ENCODE peak calls at places on chromosomes 7 and 10, in ten cellular contexts. L is activated T-helper 9 cell treated with anti-CD3 and anti-CD28 coated beads, Interleukin-2, amount 50 U/mL, for 16 hours; S is T-helper 1 cell; F is activated CD4-positive, alpha-beta T cell treated with anti-CD3 and anti-CD28 coated beads for 4 hours; X is stimulated activated CD8-positive, alpha-beta memory T cell treated with anti-CD3 and anti-CD28 coated beads, Interleukin-12 subunit alpha, Interleukin-12 subunit beta, amount 100 ng/mL, for 1 hour; Q is B cell; P is GM23338; B is astrocyte of the hippocampus; J is colonic mucosa; A is T1000. N is an unnamed sample.
A peak's percentile ranks its signal among the peaks of the same experiment; 100 is the strongest.

GRCh38 chr10:116664631-116665030 is 43.9 kb downstream of the PNLIPRP2 start:
- DNase-seq in L (no peak), S (no peak), F (no peak), X (no peak), Q (no peak), P (no peak), B (no peak), J (no peak), A (no peak), N (no peak)

GRCh38 chr10:119401671-119402395 is 140.7 kb downstream of the RGS10 start:
- DNase-seq in L (no peak), S (no peak), F (no peak), X (no peak), Q (no peak), P (no peak), B (peak; percentile 62), J (peak; percentile 46), A (peak; percentile 87), N (no peak)

GRCh38 chr10:71085689-71086438 is 126.5 kb upstream of the UNC5B start:
- DNase-seq in L (no peak), S (no peak), F (no peak), X (no peak), Q (no peak), P (peak; percentile 24), B (no peak), J (peak; percentile 7), A (no peak), N (no peak)

GRCh38 chr7:36691983-36692382 is 32.3 kb downstream of the AOAH start:
- DNase-seq in L (no peak), S (no peak), F (no peak), X (no peak), Q (no peak), P (no peak), B (no peak), J (no peak), A (no peak), N (no peak)

GRCh38 chr7:42493436-42494198 is 256.6 kb upstream of the GLI3 start:
- DNase-seq in L (no peak), S (no peak), F (no peak), X (no peak), Q (no peak), P (peak; percentile 83), B (peak; percentile 95), J (peak; percentile 63), A (peak; percentile 66), N (no peak)

GRCh38 chr7:100546868-100547800 is 8.1 kb downstream of the AGFG2 start:
- DNase-seq in L (no peak), S (no peak), F (no peak), X (no peak), Q (no peak), P (no peak), B (peak; percentile 20), J (no peak), A (no peak), N (no peak)

GRCh38 chr10:61779950-61780659 is 117.4 kb downstream of the CABCOCO1 start:
- DNase-seq in L (no peak), S (peak; percentile 68), F (peak; percentile 7), X (no peak), Q (no peak), P (no peak), B (peak; percentile 94), J (peak; percentile 43), A (peak; percentile 36), N (no peak)

GRCh38 chr10:62715383-62715782 is 89.1 kb upstream of the ADO start:
- DNase-seq in L (no peak), S (no peak), F (no peak), X (no peak), Q (no peak), P (no peak), B (no peak), J (no peak), A (no peak), N (no peak)

GRCh38 chr7:130350945-130351663 is 6.5 kb downstream of the CPA5 start:
- DNase-seq in L (no peak), S (no peak), F (no peak), X (no peak), Q (no peak), P (no peak), B (peak; percentile 32), J (no peak), A (no peak), N (no peak)

GRCh38 chr7:80145780-80146422 is 11.3 kb downstream of the GNAI1 start:
- DNase-seq in L (no peak), S (no peak), F (no peak), X (no peak), Q (no peak), P (no peak), B (peak; percentile 52), J (no peak), A (peak; percentile 24), N (no peak)

GRCh38 chr10:32155075-32155516 is 98.9 kb upstream of the KIF5B start:
- DNase-seq in L (no peak), S (no peak), F (no peak), X (no peak), Q (no peak), P (no peak), B (peak; percentile 88), J (no peak), A (no peak), N (no peak)

GRCh38 chr7:44515595-44516268 is 25.3 kb upstream of the NUDCD3 start:
- DNase-seq in L (no peak), S (no peak), F (no peak), X (no peak), Q (no peak), P (no peak), B (no peak), J (no peak), A (no peak), N (no peak)

GRCh38 chr7:78090616-78091015 is 292.0 kb downstream of the PHTF2 start:
- DNase-seq in L (no peak), S (no peak), F (no peak), X (no peak), Q (no peak), P (no peak), B (peak; percentile 38), J (no peak), A (no peak), N (no peak)

GRCh38 chr7:72785166-72785955 is 42.6 kb downstream of the TYW1B start:
- DNase-seq in L (no peak), S (no peak), F (no peak), X (no peak), Q (no peak), P (no peak), B (peak; percentile 48), J (no peak), A (no peak), N (no peak)

GRCh38 chr7:105006367-105007139 is 7.5 kb upstream of the KMT2E start:
- DNase-seq in L (no peak), S (no peak), F (no peak), X (no peak), Q (no peak), P (no peak), B (peak; percentile 36), J (peak; percentile 59), A (no peak), N (no peak)

GRCh38 chr7:127690806-127691205 is 38.8 kb downstream of the SND1 start:
- DNase-seq in L (no peak), S (no peak), F (no peak), X (no peak), Q (no peak), P (no peak), B (no peak), J (no peak), A (no peak), N (no peak)

GRCh38 chr7:37916017-37916672 is 472 bp downstream of the SFRP4 start:
- DNase-seq in L (no peak), S (peak; percentile 1), F (no peak), X (no peak), Q (no peak), P (peak; percentile 62), B (peak; percentile 55), J (peak; percentile 19), A (no peak), N (no peak)

GRCh38 chr7:48337012-48337621 is 165.9 kb downstream of the ABCA13 start:
- DNase-seq in L (no peak), S (no peak), F (no peak), X (no peak), Q (no peak), P (peak; percentile 78), B (peak; percentile 49), J (no peak), A (no peak), N (no peak)

GRCh38 chr7:147276783-147277370 is 1160.3 kb downstream of the CNTNAP2 start:
- DNase-seq in L (no peak), S (no peak), F (no peak), X (no peak), Q (no peak), P (no peak), B (no peak), J (no peak), A (no peak), N (no peak)

GRCh38 chr10:73910401-73910763 is 550 bp upstream of the PLAU start:
- DNase-seq in L (no peak), S (peak; percentile 24), F (no peak), X (no peak), Q (no peak), P (no peak), B (no peak), J (peak; percentile 31), A (no peak), N (no peak)

GRCh38 chr7:70071786-70072185 is 473.5 kb downstream of the AUTS2 start:
- DNase-seq in L (no peak), S (no peak), F (no peak), X (no peak), Q (no peak), P (no peak), B (no peak), J (no peak), A (no peak), N (no peak)

GRCh38 chr10:119020627-119020946 is 8.9 kb upstream of the NANOS1 start:
- DNase-seq in L (peak; percentile 11), S (no peak), F (no peak), X (no peak), Q (no peak), P (no peak), B (no peak), J (no peak), A (no peak), N (no peak)

GRCh38 chr10:102775973-102776669 is 32.4 kb downstream of the WBP1L start:
- DNase-seq in L (no peak), S (no peak), F (peak; percentile 5), X (no peak), Q (no peak), P (peak; percentile 47), B (peak; percentile 95), J (peak; percentile 62), A (no peak), N (no peak)

GRCh38 chr7:155869784-155870076 is 57.5 kb upstream of the SHH start:
- DNase-seq in L (no peak), S (no peak), F (no peak), X (no peak), Q (no peak), P (no peak), B (no peak), J (peak; percentile 12), A (no peak), N (no peak)

GRCh38 chr10:63143984-63144383 is 10.9 kb downstream of the NRBF2 start:
- DNase-seq in L (no peak), S (no peak), F (no peak), X (no peak), Q (no peak), P (no peak), B (no peak), J (no peak), A (no peak), N (no peak)

GRCh38 chr10:6089334-6090219 is 743 bp downstream of the RBM17 start:
- DNase-seq in L (no peak), S (peak; percentile 38), F (peak; percentile 19), X (no peak), Q (no peak), P (peak; percentile 60), B (peak; percentile 68), J (peak; percentile 32), A (peak; percentile 23), N (no peak)

GRCh38 chr7:26038201-26038990 is 113.6 kb upstream of the NFE2L3 start:
- DNase-seq in L (no peak), S (no peak), F (no peak), X (no peak), Q (no peak), P (no peak), B (no peak), J (no peak), A (no peak), N (no peak)

GRCh38 chr7:19677201-19677600 is 31.6 kb downstream of the POLR1F start:
- DNase-seq in L (no peak), S (peak; percentile 17), F (no peak), X (no peak), Q (no peak), P (no peak), B (no peak), J (no peak), A (no peak), N (no peak)